ENCODE peak calls at places on chromosomes 7 and 10, in eight cellular contexts. B, R, G, L, Q, H, A and W are unnamed samples.

GRCh38 chr10:71087622-71088021 is 124.7 kb upstream of the UNC5B start:
- DNase-seq in G (no peak), R (no peak), Q (peak; percentile 4), H (no peak), L (no peak), B (no peak), A (no peak), W (no peak)

GRCh38 chr7:93920496-93921189 is 892 bp upstream of the GNG11 start:
- DNase-seq in R (no peak), H (no peak), A (no peak), G (no peak), Q (no peak), B (no peak), L (peak; percentile 32), W (no peak)

GRCh38 chr7:79298145-79298760 is 155.2 kb downstream of the MAGI2 start:
- DNase-seq in A (peak; percentile 37), Q (no peak), G (peak; percentile 71), R (peak; percentile 83), L (peak; percentile 80), H (peak; percentile 55), B (peak; percentile 62), W (peak; percentile 4)

GRCh38 chr10:119253433-119254174 is 46.2 kb downstream of the GRK5 start:
- DNase-seq in H (peak; percentile 87), R (peak; percentile 92), Q (peak; percentile 58), G (peak; percentile 66), A (peak; percentile 40), L (peak; percentile 95), B (peak; percentile 93), W (no peak)

GRCh38 chr7:72476608-72477305 is 64.6 kb upstream of the CALN1 start:
- DNase-seq in B (no peak), A (no peak), L (no peak), R (no peak), H (no peak), G (no peak), Q (no peak), W (no peak)

GRCh38 chr10:124372906-124373305 is 45.8 kb downstream of the OAT start:
- DNase-seq in A (no peak), G (no peak), B (no peak), R (no peak), Q (no peak), H (no peak), L (no peak), W (no peak)

GRCh38 chr7:155456772-155457543 is 971 bp upstream of the EN2 start:
- DNase-seq in A (peak; percentile 86), L (peak; percentile 73), G (peak; percentile 3), H (no peak), B (no peak), R (peak; percentile 63), Q (no peak), W (no peak)

GRCh38 chr7:107989618-107990373 is 13.2 kb downstream of the LAMB1 start:
- DNase-seq in G (peak; percentile 36), Q (no peak), A (no peak), R (peak; percentile 82), H (no peak), B (peak; percentile 67), L (peak; percentile 80), W (no peak)

GRCh38 chr7:149854611-149855367 is 16.6 kb downstream of the ZNF862 start:
- DNase-seq in G (peak; percentile 44), A (peak; percentile 80), L (peak; percentile 57), Q (no peak), B (peak; percentile 64), H (no peak), R (peak; percentile 36), W (no peak)

GRCh38 chr7:99679400-99680191 is at the start of gene CYP3A5:
- DNase-seq in B (peak; percentile 68), H (peak; percentile 11), A (no peak), Q (no peak), R (no peak), L (peak; percentile 3), G (peak; percentile 13), W (no peak)

GRCh38 chr7:140418653-140419052 is 14.8 kb downstream of the RAB19 start:
- DNase-seq in H (no peak), B (no peak), G (no peak), Q (no peak), L (no peak), A (no peak), R (no peak), W (no peak)

GRCh38 chr10:32981760-32982159 is 23.7 kb upstream of the ITGB1 start:
- DNase-seq in L (peak; percentile 86), R (peak; percentile 93), H (no peak), G (peak; percentile 48), Q (no peak), B (peak; percentile 78), A (no peak), W (no peak)

GRCh38 chr10:93039721-93040120 is 20.9 kb upstream of the CYP26C1 start:
- DNase-seq in L (peak; percentile 66), R (peak; percentile 57), G (peak; percentile 42), A (peak; percentile 53), H (no peak), B (peak; percentile 34), Q (no peak), W (peak; percentile 3)

GRCh38 chr10:121495719-121496118 is 102.5 kb downstream of the FGFR2 start:
- DNase-seq in H (no peak), B (no peak), G (no peak), A (no peak), R (no peak), Q (no peak), L (no peak), W (no peak)

GRCh38 chr7:142859829-142860228 is 5.0 kb downstream of the EPHB6 start:
- DNase-seq in R (peak; percentile 66), A (no peak), G (peak; percentile 50), Q (no peak), L (peak; percentile 83), B (peak; percentile 10), H (no peak), W (no peak)

GRCh38 chr10:48279081-48279751 is 4.7 kb upstream of the FRMPD2 start:
- DNase-seq in Q (no peak), L (no peak), R (no peak), H (no peak), G (no peak), B (no peak), A (no peak), W (peak; percentile 89)

GRCh38 chr7:47044620-47045019 is 537.3 kb downstream of the TNS3 start:
- DNase-seq in H (no peak), G (no peak), B (no peak), R (no peak), Q (no peak), A (no peak), L (no peak), W (no peak)

GRCh38 chr7:144830811-144831210 is 5.0 kb downstream of the TPK1 start:
- DNase-seq in L (peak; percentile 37), R (peak; percentile 27), H (no peak), A (no peak), Q (no peak), B (peak; percentile 52), G (no peak), W (no peak)

GRCh38 chr10:72320676-72321247 is 34.0 kb downstream of the DNAJB12 start:
- DNase-seq in R (peak; percentile 98), B (peak; percentile 99), A (peak; percentile 67), G (peak; percentile 97), H (peak; percentile 96), Q (peak; percentile 71), L (peak; percentile 99), W (peak; percentile 93)

GRCh38 chr10:104080762-104081161 is 4.9 kb downstream of the COL17A1 start:
- DNase-seq in L (peak; percentile 45), H (no peak), G (peak; percentile 51), Q (no peak), A (peak; percentile 83), B (peak; percentile 11), R (peak; percentile 58), W (peak; percentile 18)

GRCh38 chr7:112272921-112273561 is 66.5 kb downstream of the ZNF277 start:
- DNase-seq in H (no peak), L (peak; percentile 18), Q (no peak), B (peak; percentile 35), G (no peak), R (peak; percentile 16), A (no peak), W (no peak)

GRCh38 chr7:33686001-33686591 is 219.2 kb upstream of the BMPER start:
- DNase-seq in H (no peak), L (no peak), G (peak; percentile 47), B (no peak), A (peak; percentile 21), R (no peak), Q (no peak), W (no peak)

GRCh38 chr10:45550903-45551302 is 121.7 kb downstream of the ZFAND4 start:
- DNase-seq in A (no peak), B (no peak), R (no peak), G (peak; percentile 5), L (no peak), H (no peak), Q (no peak), W (no peak)